ENCODE peak calls at places on chromosomes 13 and 19, in nine cellular contexts. One of them, this sample, is unnamed. For H3K4me1, the result is how much of the 10 kb centered on the place peaks cover.

GRCh38 chr13:111216166-111216960 is 101.3 kb downstream of the ARHGEF7 start:
- DNase-seq in heart right ventricle: no peak
- DNase-seq in cardiac muscle cell: peak
- DNase-seq in PC-3: peak
- DNase-seq in IMR-90: peak
- DNase-seq in GM12878: no peak
- DNase-seq in ovary: peak
- DNase-seq in neural progenitor cell: peak
- DNase-seq in esophagus muscularis mucosa: no peak
- DNase-seq in this sample: no peak

GRCh38 chr19:46428278-46429141 is at the start of gene PNMA8C:
- DNase-seq in GM12878: no peak
- DNase-seq in esophagus muscularis mucosa: no peak
- DNase-seq in IMR-90: peak
- DNase-seq in neural progenitor cell: peak
- DNase-seq in ovary: peak
- DNase-seq in PC-3: no peak
- DNase-seq in cardiac muscle cell: peak
- DNase-seq in heart right ventricle: peak
- DNase-seq in this sample: no peak

GRCh38 chr13:33746867-33747266 is 71.1 kb upstream of the RFC3 start:
- DNase-seq in ovary: no peak
- DNase-seq in IMR-90: no peak
- DNase-seq in esophagus muscularis mucosa: no peak
- DNase-seq in cardiac muscle cell: no peak
- DNase-seq in PC-3: no peak
- DNase-seq in GM12878: no peak
- DNase-seq in neural progenitor cell: no peak
- DNase-seq in heart right ventricle: no peak
- DNase-seq in this sample: no peak

GRCh38 chr19:35871611-35872010 is 3.2 kb downstream of the APLP1 start:
- DNase-seq in cardiac muscle cell: no peak
- DNase-seq in GM12878: no peak
- DNase-seq in PC-3: no peak
- DNase-seq in neural progenitor cell: no peak
- DNase-seq in ovary: no peak
- DNase-seq in esophagus muscularis mucosa: no peak
- DNase-seq in IMR-90: no peak
- DNase-seq in heart right ventricle: no peak
- DNase-seq in this sample: no peak

GRCh38 chr13:62251734-62252133 is 836.1 kb upstream of the PCDH20 start:
- DNase-seq in ovary: no peak
- DNase-seq in IMR-90: no peak
- DNase-seq in neural progenitor cell: no peak
- DNase-seq in PC-3: no peak
- DNase-seq in esophagus muscularis mucosa: no peak
- DNase-seq in cardiac muscle cell: no peak
- DNase-seq in heart right ventricle: no peak
- DNase-seq in GM12878: no peak
- DNase-seq in this sample: no peak

GRCh38 chr13:34733720-34734119 is 208.3 kb upstream of the NBEA start:
- DNase-seq in PC-3: no peak
- DNase-seq in esophagus muscularis mucosa: no peak
- DNase-seq in ovary: no peak
- DNase-seq in IMR-90: no peak
- DNase-seq in GM12878: no peak
- DNase-seq in cardiac muscle cell: no peak
- DNase-seq in heart right ventricle: no peak
- DNase-seq in neural progenitor cell: peak
- DNase-seq in this sample: no peak

GRCh38 chr13:85828094-85828684 is 29.0 kb upstream of the SLITRK6 start:
- DNase-seq in esophagus muscularis mucosa: no peak
- DNase-seq in ovary: no peak
- DNase-seq in IMR-90: peak
- DNase-seq in GM12878: no peak
- DNase-seq in neural progenitor cell: peak
- DNase-seq in cardiac muscle cell: peak
- DNase-seq in PC-3: peak
- DNase-seq in heart right ventricle: no peak
- DNase-seq in this sample: no peak

GRCh38 chr19:3503036-3503572 is 2.6 kb upstream of the DOHH start:
- DNase-seq in ovary: no peak
- DNase-seq in esophagus muscularis mucosa: no peak
- DNase-seq in IMR-90: peak
- DNase-seq in neural progenitor cell: no peak
- DNase-seq in cardiac muscle cell: no peak
- DNase-seq in PC-3: peak
- DNase-seq in heart right ventricle: no peak
- DNase-seq in GM12878: no peak
- DNase-seq in this sample: no peak

GRCh38 chr19:55611300-55611982 is 6.0 kb downstream of the ZNF865 start:
- DNase-seq in heart right ventricle: no peak
- DNase-seq in GM12878: no peak
- DNase-seq in neural progenitor cell: no peak
- DNase-seq in cardiac muscle cell: no peak
- DNase-seq in PC-3: no peak
- DNase-seq in IMR-90: no peak
- DNase-seq in esophagus muscularis mucosa: no peak
- DNase-seq in ovary: no peak
- DNase-seq in this sample: no peak

GRCh38 chr13:65112123-65113075 is 2117.7 kb downstream of the PCDH9 start:
- DNase-seq in esophagus muscularis mucosa: no peak
- DNase-seq in neural progenitor cell: no peak
- DNase-seq in PC-3: peak
- DNase-seq in GM12878: no peak
- DNase-seq in heart right ventricle: no peak
- DNase-seq in cardiac muscle cell: no peak
- DNase-seq in IMR-90: peak
- DNase-seq in ovary: no peak
- DNase-seq in this sample: no peak

GRCh38 chr13:27621366-27622101 is at the start of gene POLR1D:
- DNase-seq in cardiac muscle cell: peak
- DNase-seq in heart right ventricle: peak
- DNase-seq in GM12878: peak
- DNase-seq in PC-3: peak
- DNase-seq in neural progenitor cell: peak
- DNase-seq in IMR-90: peak
- DNase-seq in ovary: peak
- DNase-seq in esophagus muscularis mucosa: no peak
- DNase-seq in this sample: peak

GRCh38 chr13:98972627-98973026 is 5.2 kb downstream of the DOCK9 start:
- DNase-seq in ovary: no peak
- DNase-seq in neural progenitor cell: peak
- DNase-seq in esophagus muscularis mucosa: no peak
- DNase-seq in PC-3: peak
- DNase-seq in cardiac muscle cell: peak
- DNase-seq in heart right ventricle: no peak
- DNase-seq in GM12878: no peak
- DNase-seq in IMR-90: peak
- DNase-seq in this sample: no peak

GRCh38 chr13:113746671-113747070 is 12.4 kb upstream of the TMEM255B start:
- DNase-seq in cardiac muscle cell: no peak
- DNase-seq in heart right ventricle: no peak
- DNase-seq in PC-3: no peak
- DNase-seq in ovary: no peak
- DNase-seq in GM12878: no peak
- DNase-seq in esophagus muscularis mucosa: no peak
- DNase-seq in IMR-90: no peak
- DNase-seq in neural progenitor cell: no peak
- DNase-seq in this sample: no peak

GRCh38 chr13:65378943-65379519 is 1851.1 kb downstream of the PCDH9 start:
- DNase-seq in IMR-90: peak
- DNase-seq in esophagus muscularis mucosa: no peak
- DNase-seq in PC-3: peak
- DNase-seq in neural progenitor cell: peak
- DNase-seq in ovary: no peak
- DNase-seq in heart right ventricle: no peak
- DNase-seq in GM12878: no peak
- DNase-seq in cardiac muscle cell: no peak
- DNase-seq in this sample: no peak

GRCh38 chr13:76773695-76774094 is 112.5 kb downstream of the KCTD12 start:
- DNase-seq in neural progenitor cell: no peak
- DNase-seq in PC-3: no peak
- DNase-seq in ovary: no peak
- DNase-seq in GM12878: no peak
- DNase-seq in IMR-90: no peak
- DNase-seq in esophagus muscularis mucosa: no peak
- DNase-seq in cardiac muscle cell: no peak
- DNase-seq in heart right ventricle: no peak
- DNase-seq in this sample: no peak

GRCh38 chr19:45999653-46000121 is 4.4 kb downstream of the CCDC61 start:
- DNase-seq in GM12878: no peak
- DNase-seq in PC-3: no peak
- DNase-seq in neural progenitor cell: peak
- DNase-seq in heart right ventricle: no peak
- DNase-seq in IMR-90: peak
- DNase-seq in cardiac muscle cell: no peak
- DNase-seq in ovary: peak
- DNase-seq in esophagus muscularis mucosa: no peak
- DNase-seq in this sample: no peak

GRCh38 chr13:75219479-75220237 is 262.3 kb downstream of the TBC1D4 start:
- DNase-seq in neural progenitor cell: peak
- DNase-seq in GM12878: peak
- DNase-seq in PC-3: peak
- DNase-seq in IMR-90: peak
- DNase-seq in cardiac muscle cell: peak
- DNase-seq in heart right ventricle: peak
- DNase-seq in ovary: peak
- DNase-seq in esophagus muscularis mucosa: peak
- DNase-seq in this sample: peak

GRCh38 chr19:46732966-46733692 is 12.7 kb upstream of the FKRP start:
- DNase-seq in PC-3: peak
- DNase-seq in cardiac muscle cell: no peak
- DNase-seq in IMR-90: peak
- DNase-seq in ovary: no peak
- DNase-seq in esophagus muscularis mucosa: no peak
- DNase-seq in heart right ventricle: no peak
- DNase-seq in GM12878: no peak
- DNase-seq in neural progenitor cell: no peak
- DNase-seq in this sample: no peak

GRCh38 chr19:49997709-49998108 is 27.5 kb downstream of the VRK3 start:
- DNase-seq in GM12878: peak
- DNase-seq in cardiac muscle cell: peak
- DNase-seq in PC-3: peak
- DNase-seq in esophagus muscularis mucosa: no peak
- DNase-seq in neural progenitor cell: peak
- DNase-seq in heart right ventricle: no peak
- DNase-seq in IMR-90: peak
- DNase-seq in ovary: no peak
- DNase-seq in this sample: no peak

DNA sequence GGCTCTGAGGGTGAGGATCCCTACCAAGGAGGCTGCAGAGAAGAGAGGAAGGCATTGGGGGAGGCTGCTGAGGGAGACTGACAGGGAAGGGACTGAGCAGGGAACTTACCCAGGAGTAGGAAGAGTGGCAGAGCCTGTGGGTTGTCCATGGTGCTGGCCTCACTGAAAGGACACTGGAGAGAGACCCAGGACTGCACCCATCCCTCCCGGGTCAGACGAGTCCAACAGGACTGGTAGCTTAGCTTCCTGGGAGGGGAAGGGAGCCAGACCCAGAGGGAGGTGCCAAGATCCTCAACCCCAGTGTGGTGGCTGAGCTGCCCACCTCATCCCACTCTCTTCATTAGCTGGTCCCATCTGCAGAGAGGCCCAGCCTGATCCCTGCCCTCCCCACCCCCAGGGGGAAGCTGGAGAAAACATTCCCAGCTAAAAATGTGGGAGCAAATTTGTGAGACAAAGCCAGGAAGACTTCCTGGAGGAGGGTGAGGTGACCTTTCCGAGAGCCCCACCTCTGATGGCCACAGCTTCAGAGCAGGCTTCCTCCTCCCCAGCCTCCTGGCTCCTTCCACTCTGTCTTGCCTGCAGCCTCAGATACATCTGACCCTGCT is at the start of gene VSIG10L:
- DNase-seq in ovary: no peak
- DNase-seq in GM12878: no peak
- DNase-seq in heart right ventricle: no peak
- DNase-seq in IMR-90: no peak
- DNase-seq in PC-3: peak
- DNase-seq in esophagus muscularis mucosa: no peak
- DNase-seq in neural progenitor cell: no peak
- DNase-seq in cardiac muscle cell: no peak
- DNase-seq in this sample: no peak
- H3K27ac ChIP-seq in ovary: peak
- H3K27ac ChIP-seq in GM12878: no peak
- H3K27ac ChIP-seq in heart right ventricle: no peak
- H3K27ac ChIP-seq in IMR-90: no peak
- H3K27ac ChIP-seq in PC-3: no peak
- H3K27ac ChIP-seq in esophagus muscularis mucosa: peak
- H3K27ac ChIP-seq in neural progenitor cell: no peak
- H3K27ac ChIP-seq in cardiac muscle cell: no peak
- H3K27ac ChIP-seq in this sample: no peak

GRCh38 chr19:6672693-6673290 is 2.8 kb upstream of the TNFSF14 start:
- DNase-seq in heart right ventricle: no peak
- DNase-seq in PC-3: no peak
- DNase-seq in neural progenitor cell: no peak
- DNase-seq in ovary: no peak
- DNase-seq in cardiac muscle cell: no peak
- DNase-seq in GM12878: no peak
- DNase-seq in esophagus muscularis mucosa: no peak
- DNase-seq in IMR-90: no peak
- DNase-seq in this sample: no peak
- H3K4me1 ChIP-seq in heart right ventricle: under half
- H3K4me1 ChIP-seq in PC-3: under half
- H3K4me1 ChIP-seq in neural progenitor cell: under half
- H3K4me1 ChIP-seq in ovary: under half
- H3K4me1 ChIP-seq in cardiac muscle cell: under half
- H3K4me1 ChIP-seq in GM12878: under half
- H3K4me1 ChIP-seq in esophagus muscularis mucosa: under half
- H3K4me1 ChIP-seq in IMR-90: under half
- H3K4me1 ChIP-seq in this sample: under half

GRCh38 chr13:29774830-29775229 is 75.6 kb downstream of the UBL3 start:
- DNase-seq in cardiac muscle cell: no peak
- DNase-seq in heart right ventricle: no peak
- DNase-seq in esophagus muscularis mucosa: no peak
- DNase-seq in GM12878: no peak
- DNase-seq in IMR-90: no peak
- DNase-seq in ovary: no peak
- DNase-seq in PC-3: no peak
- DNase-seq in neural progenitor cell: no peak
- DNase-seq in this sample: no peak

GRCh38 chr13:29767006-29767405 is 83.4 kb downstream of the UBL3 start:
- DNase-seq in PC-3: no peak
- DNase-seq in neural progenitor cell: no peak
- DNase-seq in ovary: no peak
- DNase-seq in GM12878: no peak
- DNase-seq in IMR-90: peak
- DNase-seq in cardiac muscle cell: no peak
- DNase-seq in esophagus muscularis mucosa: no peak
- DNase-seq in heart right ventricle: no peak
- DNase-seq in this sample: no peak

GRCh38 chr13:29771247-29771646 is 79.2 kb downstream of the UBL3 start:
- DNase-seq in PC-3: peak
- DNase-seq in heart right ventricle: no peak
- DNase-seq in cardiac muscle cell: peak
- DNase-seq in IMR-90: peak
- DNase-seq in esophagus muscularis mucosa: no peak
- DNase-seq in ovary: no peak
- DNase-seq in neural progenitor cell: peak
- DNase-seq in GM12878: no peak
- DNase-seq in this sample: no peak
- TF ChIP-seq CTCF in PC-3: peak
- TF ChIP-seq CTCF in heart right ventricle: peak
- TF ChIP-seq CTCF in cardiac muscle cell: peak
- TF ChIP-seq CTCF in IMR-90: peak
- TF ChIP-seq CTCF in esophagus muscularis mucosa: peak
- TF ChIP-seq CTCF in ovary: no peak
- TF ChIP-seq CTCF in neural progenitor cell: peak
- TF ChIP-seq CTCF in GM12878: peak
- TF ChIP-seq CTCF in this sample: peak

GRCh38 chr19:11887618-11888531 is at the start of gene ZNF69:
- DNase-seq in PC-3: peak
- DNase-seq in GM12878: no peak
- DNase-seq in neural progenitor cell: peak
- DNase-seq in IMR-90: peak
- DNase-seq in ovary: peak
- DNase-seq in esophagus muscularis mucosa: peak
- DNase-seq in heart right ventricle: peak
- DNase-seq in cardiac muscle cell: peak
- DNase-seq in this sample: no peak
- H3K27ac ChIP-seq in PC-3: peak
- H3K27ac ChIP-seq in GM12878: peak
- H3K27ac ChIP-seq in neural progenitor cell: peak
- H3K27ac ChIP-seq in IMR-90: peak
- H3K27ac ChIP-seq in ovary: peak
- H3K27ac ChIP-seq in esophagus muscularis mucosa: peak
- H3K27ac ChIP-seq in heart right ventricle: peak
- H3K27ac ChIP-seq in cardiac muscle cell: peak
- H3K27ac ChIP-seq in this sample: no peak